ENCODE peak calls at places on chromosomes 4 and X, in six cellular contexts. Q is H1, A is HCT116, U is K562, G is GM12878, Y is HepG2. E is an unnamed sample.

GRCh38 chr4:85370400-85371032 is 104.4 kb upstream of the ARHGAP24 start:
- DNase-seq in U (peak), A (peak), Q (peak), Y (peak), G (peak), E (peak)

GRCh38 chrX:119502727-119503483 is 34.7 kb downstream of the SLC25A5 start:
- DNase-seq in U (no peak), Y (peak), A (no peak), G (no peak), Q (no peak), E (no peak)

GRCh38 chr4:185679523-185679922 is 132.5 kb downstream of the SORBS2 start:
- DNase-seq in Y (no peak), Q (no peak), U (no peak), A (no peak), G (no peak), E (no peak)

GRCh38 chrX:38220936-38221386 is 290 bp upstream of the SRPX start:
- DNase-seq in A (no peak), G (no peak), U (no peak), Q (no peak), Y (no peak), E (no peak)

GRCh38 chr4:112511294-112512118 is 4.5 kb downstream of the NEUROG2 start:
- DNase-seq in G (no peak), Y (no peak), Q (no peak), A (no peak), U (no peak), E (no peak)

GRCh38 chr4:154030152-154030551 is 241.3 kb upstream of the SFRP2 start:
- DNase-seq in Y (no peak), Q (no peak), A (no peak), U (no peak), G (no peak), E (no peak)

GRCh38 chrX:40474205-40474626 is 106.6 kb upstream of the ATP6AP2 start:
- DNase-seq in Q (peak), G (no peak), Y (peak), U (no peak), A (no peak), E (peak)

GRCh38 chr4:56990109-56990508 is 11.4 kb downstream of the POLR2B start:
- DNase-seq in A (no peak), G (no peak), Y (no peak), U (no peak), Q (no peak), E (no peak)

GRCh38 chr4:87975466-87975865 is at the start of gene SPP1:
- DNase-seq in G (no peak), Q (peak), U (no peak), A (no peak), Y (peak), E (peak)

GRCh38 chrX:15206306-15206705 is 63.6 kb downstream of the ASB9 start:
- DNase-seq in U (no peak), G (no peak), A (no peak), Q (no peak), Y (no peak), E (no peak)

GRCh38 chr4:15365641-15366040 is 62.2 kb upstream of the C1QTNF7 start:
- DNase-seq in Y (no peak), U (no peak), Q (no peak), G (no peak), A (no peak), E (no peak)

GRCh38 chr4:102684605-102685052 is 76.1 kb downstream of the MANBA start:
- DNase-seq in G (peak), A (peak), Q (no peak), Y (no peak), U (no peak), E (no peak)

GRCh38 chr4:54800831-54801530 is 143.2 kb downstream of the KIT start:
- DNase-seq in G (no peak), Y (no peak), Q (no peak), U (no peak), A (no peak), E (no peak)

GRCh38 chrX:10549280-10549679 is 71.1 kb downstream of the MID1 start:
- DNase-seq in G (no peak), U (no peak), A (no peak), Y (no peak), Q (no peak), E (no peak)

GRCh38 chr4:7338876-7339623 is 95.7 kb downstream of the PSAPL1 start:
- DNase-seq in Y (no peak), G (no peak), A (no peak), U (no peak), Q (no peak), E (no peak)

GRCh38 chrX:132181364-132181763 is 37.9 kb downstream of the RAP2C start:
- DNase-seq in Q (no peak), A (no peak), G (no peak), U (no peak), Y (no peak), E (no peak)

GRCh38 chr4:85474818-85475630 is at the start of gene ARHGAP24:
- DNase-seq in A (peak), Y (peak), U (peak), G (peak), Q (peak), E (peak)

GRCh38 chr4:47184071-47184470 is 152.7 kb downstream of the GABRB1 start:
- DNase-seq in U (no peak), A (no peak), G (no peak), Q (no peak), Y (no peak), E (no peak)

GRCh38 chr4:158209825-158210807 is at the start of gene TMEM144:
- DNase-seq in G (no peak), U (peak), Y (peak), A (peak), Q (peak), E (peak)

GRCh38 chr4:89722517-89722916 is 114.4 kb downstream of the SNCA start:
- DNase-seq in Y (no peak), A (no peak), G (no peak), Q (no peak), U (no peak), E (no peak)

GRCh38 chr4:149823770-149824221 is 8.2 kb upstream of the IQCM start:
- DNase-seq in G (no peak), U (no peak), Q (no peak), Y (no peak), A (peak), E (no peak)

GRCh38 chrX:38151426-38151825 is 69.2 kb downstream of the SRPX start:
- DNase-seq in Q (no peak), U (no peak), G (no peak), Y (no peak), A (no peak), E (no peak)

GRCh38 chrX:63250253-63250868 is 100.8 kb downstream of the SPIN4 start:
- DNase-seq in U (peak), G (peak), A (peak), Q (no peak), Y (peak), E (peak)

GRCh38 chrX:48705876-48706275 is 9.3 kb downstream of the SUV39H1 start:
- DNase-seq in A (no peak), G (no peak), Y (no peak), Q (no peak), U (no peak), E (no peak)

GRCh38 chr4:183960021-183960420 is 54.9 kb downstream of the STOX2 start:
- DNase-seq in Q (no peak), U (peak), G (no peak), A (no peak), Y (no peak), E (peak)

GRCh38 chrX:133587071-133587470 is 171.8 kb upstream of the GPC4 start:
- DNase-seq in G (no peak), A (no peak), Q (no peak), U (no peak), Y (no peak), E (no peak)

GRCh38 chr4:185764880-185765279 is 47.1 kb downstream of the SORBS2 start:
- DNase-seq in Q (no peak), U (no peak), Y (no peak), G (no peak), A (no peak), E (no peak)

GRCh38 chr4:86286729-86287128 is 73.1 kb downstream of the MAPK10 start:
- DNase-seq in Q (no peak), A (no peak), Y (no peak), G (no peak), U (no peak), E (no peak)

GRCh38 chrX:106323357-106323756 is 155.3 kb downstream of the PWWP3B start:
- DNase-seq in A (no peak), Q (no peak), U (no peak), G (no peak), Y (no peak), E (no peak)

GRCh38 chrX:103467156-103467555 is 52.1 kb downstream of the RAB40A start:
- DNase-seq in A (no peak), Q (no peak), Y (no peak), G (no peak), U (no peak), E (no peak)

GRCh38 chr4:105113800-105114199 is 32.9 kb upstream of the TET2 start:
- DNase-seq in A (no peak), G (no peak), Q (no peak), U (no peak), Y (no peak), E (no peak)

GRCh38 chrX:139202742-139203410 is 327.7 kb upstream of the F9 start:
- DNase-seq in U (no peak), Q (no peak), Y (no peak), G (no peak), A (no peak), E (no peak)

GRCh38 chr4:26784207-26784606 is 76.4 kb upstream of the STIM2 start:
- DNase-seq in U (peak), Y (no peak), A (no peak), Q (no peak), G (no peak), E (no peak)

GRCh38 chr4:73603854-73604584 is 16.2 kb downstream of the RASSF6 start:
- DNase-seq in U (no peak), Y (no peak), Q (no peak), G (no peak), A (no peak), E (no peak)

GRCh38 chr4:73599182-73599581 is 21.1 kb downstream of the RASSF6 start:
- DNase-seq in A (peak), Q (no peak), G (no peak), Y (peak), U (peak), E (no peak)

GRCh38 chr4:73606465-73606974 is 13.7 kb downstream of the RASSF6 start:
- DNase-seq in U (no peak), Q (no peak), A (no peak), G (peak), Y (no peak), E (no peak)

GRCh38 chr4:73600917-73601316 is 19.3 kb downstream of the RASSF6 start:
- DNase-seq in G (no peak), Y (no peak), Q (no peak), U (no peak), A (no peak), E (no peak)

DNA sequence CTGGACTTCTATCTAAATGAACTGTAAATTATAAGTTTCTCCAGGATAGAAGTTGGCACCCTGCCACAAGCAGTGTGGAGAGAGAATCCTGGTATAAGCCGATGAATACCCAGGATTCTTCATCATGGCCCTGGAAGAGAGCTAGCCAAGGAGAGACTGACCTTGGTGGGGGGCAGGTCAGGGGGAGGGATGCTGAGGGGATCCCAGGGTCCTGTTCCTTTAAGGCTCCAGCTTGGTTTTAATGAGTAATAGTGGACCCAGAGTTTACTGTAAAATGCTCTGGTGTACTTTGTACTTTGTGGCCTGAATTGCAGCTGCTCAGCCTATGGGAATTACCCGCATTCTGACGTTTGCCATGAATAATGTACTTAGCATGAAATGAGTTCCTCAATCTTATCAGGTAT is 16.9 kb downstream of the RASSF6 start:
- DNase-seq in Y (peak), G (no peak), U (no peak), A (no peak), Q (no peak), E (no peak)
- TF ChIP-seq ZNF274 in Y (no peak), G (no peak), U (no peak), A (no peak), Q (no peak), E (no peak)

DNA sequence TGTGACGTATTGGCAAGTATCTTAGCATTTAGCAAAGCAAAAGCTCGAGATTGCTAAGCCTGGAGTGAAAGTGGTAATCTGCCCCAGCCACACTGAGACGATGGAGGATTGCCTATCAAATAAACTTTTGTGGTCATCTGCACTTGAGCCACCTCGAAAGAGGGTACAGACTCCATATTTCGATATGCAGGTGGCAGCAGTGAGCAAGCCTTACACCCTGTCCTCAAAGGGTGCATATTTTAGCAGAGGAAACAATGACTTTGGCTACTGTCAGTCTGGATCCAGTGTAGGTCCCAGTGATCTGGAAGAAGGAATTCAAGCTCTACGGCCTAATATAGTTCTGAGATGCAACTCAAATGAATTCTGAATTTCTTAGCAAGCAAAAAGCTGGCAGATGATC is 153.9 kb downstream of the ATG4A start:
- DNase-seq in U (no peak), G (no peak), Q (no peak), Y (no peak), A (no peak), E (no peak)
- TF ChIP-seq ZNF274 in U (no peak), G (no peak), Q (no peak), Y (no peak), A (no peak), E (no peak)

GRCh38 chr4:52865305-52865704 is 3.2 kb downstream of the RASL11B start:
- DNase-seq in Q (no peak), A (no peak), Y (no peak), G (no peak), U (no peak), E (no peak)
- TF ChIP-seq ZNF274 in Q (no peak), A (no peak), Y (no peak), G (no peak), U (no peak), E (no peak)

GRCh38 chr4:120808475-120809141 is 113.9 kb downstream of the PRDM5 start:
- DNase-seq in A (no peak), G (no peak), Y (no peak), U (no peak), Q (no peak), E (no peak)
- TF ChIP-seq ZNF274 in A (no peak), G (no peak), Y (no peak), U (no peak), Q (no peak), E (no peak)

DNA sequence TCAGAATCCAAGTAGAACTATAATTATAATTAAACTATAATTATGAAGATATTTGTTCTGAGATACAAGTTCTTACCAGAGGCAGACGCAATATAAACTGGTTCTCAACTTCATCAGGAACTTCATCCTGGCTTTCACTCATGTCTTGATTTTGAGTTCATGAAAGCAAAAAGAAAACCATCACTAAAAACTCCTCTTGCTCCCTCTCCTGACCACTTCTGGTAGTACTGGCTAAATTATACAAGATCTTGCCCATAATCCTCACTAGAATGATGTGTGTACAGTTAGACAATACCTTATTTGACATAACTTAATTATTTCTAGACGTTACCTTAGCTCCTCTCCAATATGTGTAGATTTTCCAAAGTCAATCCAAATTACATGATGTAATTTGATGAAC is 3.7 kb downstream of the TAF7L start:
- DNase-seq in Q (no peak), Y (peak), G (peak), U (peak), A (peak), E (peak)
- TF ChIP-seq ZNF274 in Q (no peak), Y (no peak), G (no peak), U (no peak), A (no peak), E (no peak)

DNA sequence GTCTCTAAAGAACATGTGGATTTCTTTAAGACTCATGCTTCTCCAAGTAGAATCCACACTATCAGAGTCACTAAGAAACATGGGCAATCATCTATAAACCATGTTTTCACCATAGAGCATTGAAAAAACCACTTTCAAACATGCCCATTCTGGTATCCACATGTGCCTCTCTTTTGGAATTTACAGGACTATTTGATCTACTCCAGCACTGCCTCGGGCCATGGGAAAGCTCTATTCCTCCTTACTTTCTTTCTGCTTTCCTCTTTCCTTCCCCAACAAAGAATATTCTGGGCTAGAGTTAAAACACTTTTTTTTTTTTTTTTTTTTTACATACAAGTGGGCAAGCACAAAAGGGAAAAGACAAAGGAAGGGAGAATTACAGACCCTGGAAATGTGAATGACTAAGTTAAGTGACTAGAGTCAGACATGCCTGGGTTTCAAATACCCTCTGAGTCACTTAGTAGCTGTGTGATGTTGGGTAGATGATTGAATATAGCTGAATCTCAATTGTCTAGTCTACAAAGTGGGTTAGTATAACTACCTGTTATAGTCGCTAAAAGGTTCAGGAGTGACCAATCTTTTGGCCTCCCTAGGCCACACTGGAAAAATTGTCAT is 847.7 kb upstream of the INTU start:
- DNase-seq in Y (no peak), G (no peak), U (no peak), A (no peak), Q (no peak), E (peak)
- TF ChIP-seq ZNF274 in Y (no peak), G (no peak), U (no peak), A (no peak), Q (no peak), E (no peak)

DNA sequence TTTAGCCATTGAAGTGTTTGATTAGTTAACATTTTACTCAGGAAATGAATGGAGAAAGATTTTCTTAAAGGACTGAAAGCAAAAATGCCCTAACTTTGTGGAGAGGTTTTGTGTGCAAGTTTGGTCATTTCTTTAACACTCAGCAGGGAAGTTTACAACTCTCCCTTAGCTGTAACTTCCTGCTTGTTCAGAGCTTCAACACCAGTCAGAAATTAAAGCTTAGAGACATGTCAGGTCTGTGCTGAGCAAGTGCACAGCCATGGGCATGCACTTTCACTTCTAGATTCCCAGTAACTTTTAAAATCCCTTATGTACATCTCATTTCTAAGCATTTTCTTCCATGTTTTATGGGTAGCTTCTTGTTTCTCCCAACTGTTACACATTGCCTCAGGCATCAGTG is 326.0 kb downstream of the ACTRT1 start:
- DNase-seq in Y (no peak), A (no peak), U (no peak), Q (no peak), G (no peak), E (no peak)
- TF ChIP-seq ZNF274 in Y (no peak), A (no peak), U (no peak), Q (no peak), G (no peak), E (no peak)

DNA sequence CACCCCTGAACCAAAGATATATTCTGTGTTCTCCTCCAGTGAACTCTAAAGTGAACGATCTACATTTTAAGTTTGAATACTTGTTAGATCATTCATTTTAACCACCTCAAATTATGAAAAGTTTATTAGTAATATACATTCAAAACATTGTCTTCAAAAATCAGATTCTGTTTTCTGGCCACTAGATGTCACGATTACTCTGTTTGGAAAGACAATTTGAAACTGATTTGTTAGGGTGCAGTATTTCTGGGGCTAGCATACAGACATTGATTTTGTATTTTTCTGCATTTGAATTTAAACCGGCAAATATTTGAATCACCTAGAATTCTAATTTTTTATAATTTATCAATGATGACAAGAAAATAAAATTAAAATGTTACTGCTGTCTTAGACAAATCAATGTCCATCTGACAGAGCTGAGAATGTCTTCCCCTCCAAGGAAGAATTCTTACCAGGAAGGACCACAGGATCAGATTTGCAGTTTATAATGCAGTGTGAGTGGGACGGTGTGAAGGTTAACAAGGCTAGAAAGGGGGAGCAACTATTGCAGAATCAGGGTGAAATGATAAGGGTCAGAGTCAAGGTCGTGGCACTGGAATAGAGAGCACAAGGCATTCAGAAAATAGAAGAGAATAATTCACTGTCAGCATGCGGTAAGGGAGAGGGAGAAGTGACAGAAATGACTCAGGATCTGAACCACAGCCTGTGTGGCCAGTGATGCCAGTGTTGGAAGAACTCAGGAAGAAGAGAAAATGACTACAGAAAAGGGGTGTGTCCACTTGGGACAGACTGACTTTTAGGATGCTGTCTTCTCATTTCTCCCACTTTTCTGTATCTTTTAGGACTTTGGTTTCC is 91.6 kb downstream of the ANXA10 start:
- DNase-seq in A (peak), Y (peak), Q (no peak), U (peak), G (peak), E (no peak)
- TF ChIP-seq ZNF274 in A (no peak), Y (no peak), Q (no peak), U (no peak), G (no peak), E (no peak)